ENCODE peak calls at places on chromosomes 12 and 14, in ten cellular contexts. X, T, W, D, E, F, O, L, N and S are unnamed samples.
A peak's percentile ranks its signal among the peaks of the same experiment; 100 is the strongest.

GRCh38 chr12:15208871-15209656 is 12.2 kb downstream of the RERG start:
- DNase-seq in O (peak; percentile 59), D (no peak), L (no peak), T (no peak), W (no peak), N (no peak), E (no peak), X (no peak), F (no peak), S (no peak)

GRCh38 chr14:54784060-54784459 is 118.6 kb downstream of the GCH1 start:
- DNase-seq in D (no peak), O (no peak), X (no peak), L (no peak), E (no peak), N (no peak), T (no peak), W (peak; percentile 71), F (no peak), S (no peak)

GRCh38 chr14:96801931-96802330 is 4.7 kb downstream of the VRK1 start:
- DNase-seq in T (no peak), E (no peak), F (no peak), X (no peak), W (no peak), N (no peak), L (no peak), O (no peak), D (no peak), S (no peak)

GRCh38 chr14:102089621-102090343 is 2.9 kb upstream of the HSP90AA1 start:
- DNase-seq in L (no peak), E (no peak), F (no peak), N (no peak), D (no peak), O (no peak), T (no peak), W (no peak), X (no peak), S (no peak)

GRCh38 chr12:1073652-1074051 is 82.6 kb downstream of the ERC1 start:
- DNase-seq in F (no peak), W (no peak), T (peak; percentile 12), N (no peak), D (no peak), E (no peak), L (no peak), X (no peak), O (no peak), S (no peak)

GRCh38 chr12:110371408-110372055 is 32.0 kb downstream of the ANAPC7 start:
- DNase-seq in X (no peak), N (no peak), L (no peak), T (no peak), F (no peak), W (peak; percentile 83), D (peak; percentile 78), E (no peak), O (no peak), S (peak; percentile 70)

GRCh38 chr12:121590476-121591143 is 9.8 kb upstream of the KDM2B start:
- DNase-seq in W (no peak), N (no peak), F (no peak), T (peak; percentile 61), E (no peak), O (peak; percentile 66), X (no peak), L (peak; percentile 69), D (peak; percentile 33), S (no peak)

GRCh38 chr14:102196008-102196407 is 56.3 kb downstream of the WDR20 start:
- DNase-seq in X (no peak), O (no peak), N (no peak), F (no peak), E (no peak), D (no peak), L (no peak), T (no peak), W (no peak), S (no peak)

GRCh38 chr14:96239759-96240158 is 16.3 kb upstream of the BDKRB1 start:
- DNase-seq in X (no peak), O (no peak), F (no peak), D (no peak), E (no peak), L (no peak), W (no peak), T (no peak), N (no peak), S (no peak)

GRCh38 chr12:50232771-50233209 is 50.5 kb downstream of the LIMA1 start:
- DNase-seq in E (no peak), O (no peak), T (no peak), F (no peak), L (no peak), D (no peak), N (peak; percentile 40), W (no peak), X (no peak), S (no peak)

GRCh38 chr14:65750906-65751305 is 338.4 kb downstream of the FUT8 start:
- DNase-seq in L (no peak), D (no peak), N (peak; percentile 48), E (no peak), O (no peak), X (no peak), T (no peak), W (no peak), F (no peak), S (no peak)

GRCh38 chr12:50686976-50687375 is 76.9 kb upstream of the ATF1 start:
- DNase-seq in L (no peak), E (no peak), T (no peak), W (no peak), X (no peak), O (no peak), D (no peak), N (peak; percentile 21), F (no peak), S (no peak)

GRCh38 chr12:132561784-132562156 is 48.6 kb downstream of the LRCOL1 start:
- DNase-seq in N (peak; percentile 62), X (no peak), F (no peak), O (no peak), L (no peak), W (no peak), T (no peak), D (no peak), E (peak; percentile 46), S (peak; percentile 61)
- TF ChIP-seq CTCF in N (peak; percentile 79), X (peak; percentile 54), F (no peak), O (peak; percentile 10), L (peak; percentile 45), W (no peak), T (peak; percentile 42), D (no peak), E (no peak), S (peak; percentile 51)

DNA sequence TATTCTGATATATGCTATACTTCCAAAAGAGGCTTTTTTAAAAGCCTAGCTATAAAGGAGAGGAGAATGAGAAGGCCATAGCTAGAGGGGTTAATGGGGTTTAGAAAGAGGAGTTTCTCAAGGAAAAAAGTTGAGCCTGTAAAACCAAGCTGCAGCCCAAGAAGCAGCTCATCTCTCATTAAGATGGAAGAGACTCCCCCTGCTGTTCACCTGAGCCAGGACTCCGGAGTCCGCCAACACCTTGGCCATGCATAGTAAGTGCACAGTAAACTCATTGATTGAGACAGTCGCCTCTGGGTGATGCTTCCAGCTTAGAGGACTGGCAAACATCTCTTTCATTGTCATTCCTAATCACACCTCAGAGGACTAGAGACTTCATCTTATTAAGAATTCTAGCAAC is 46.2 kb downstream of the ANO2 start:
- DNase-seq in N (no peak), L (no peak), D (no peak), X (no peak), F (peak; percentile 10), O (no peak), E (no peak), T (no peak), W (no peak), S (no peak)
- TF ChIP-seq CTCF in N (peak; percentile 39), L (no peak), D (no peak), X (peak; percentile 25), F (peak; percentile 73), O (no peak), E (no peak), T (no peak), W (no peak), S (no peak)

GRCh38 chr12:47164730-47165439 is 85.1 kb upstream of the AMIGO2 start:
- DNase-seq in X (no peak), N (no peak), F (no peak), D (no peak), W (no peak), O (peak; percentile 81), T (peak; percentile 47), E (no peak), L (peak; percentile 83), S (no peak)
- TF ChIP-seq CTCF in X (no peak), N (no peak), F (no peak), D (no peak), W (no peak), O (no peak), T (no peak), E (no peak), L (no peak), S (no peak)

GRCh38 chr12:116524964-116525379 is 34.2 kb upstream of the MAP1LC3B2 start:
- DNase-seq in W (peak; percentile 84), X (no peak), L (peak; percentile 47), T (no peak), E (no peak), N (no peak), F (no peak), D (no peak), O (peak; percentile 60), S (no peak)
- TF ChIP-seq CTCF in W (no peak), X (no peak), L (peak; percentile 11), T (no peak), E (no peak), N (no peak), F (no peak), D (no peak), O (peak; percentile 32), S (no peak)